ENCODE peak calls at places on chromosome 11, in six cellular contexts. G is hypothalamus, Q is ACHN, I is T47D, X is SW480, F is M059J. W is an unnamed sample.

GRCh38 chr11:1301220-1302000 is 8.0 kb downstream of the TOLLIP start:
- DNase-seq in Q (no peak), F (no peak), I (no peak), G (no peak), X (no peak), W (no peak)

GRCh38 chr11:9386086-9386485 is 1.6 kb downstream of the IPO7 start:
- DNase-seq in X (no peak), Q (no peak), I (no peak), F (no peak), G (no peak), W (no peak)

GRCh38 chr11:62607729-62608128 is 4.8 kb downstream of the EML3 start:
- DNase-seq in G (no peak), Q (no peak), X (no peak), I (no peak), F (no peak), W (no peak)

GRCh38 chr11:6298605-6299004 is 21.7 kb downstream of the CAVIN3 start:
- DNase-seq in X (peak; percentile 62), F (peak; percentile 55), Q (peak; percentile 68), I (peak; percentile 62), G (no peak), W (no peak)

GRCh38 chr11:72720806-72721205 is 31.4 kb downstream of the ARAP1 start:
- DNase-seq in I (no peak), G (no peak), Q (no peak), F (no peak), X (no peak), W (no peak)

GRCh38 chr11:99548264-99548663 is 527.5 kb downstream of the CNTN5 start:
- DNase-seq in I (peak; percentile 26), Q (no peak), X (no peak), G (no peak), F (peak; percentile 69), W (no peak)

GRCh38 chr11:112418438-112418837 is 157.8 kb upstream of the PLET1 start:
- DNase-seq in F (no peak), Q (no peak), G (no peak), I (no peak), X (no peak), W (no peak)

GRCh38 chr11:73350908-73351636 is 25.1 kb upstream of the RELT start:
- DNase-seq in F (peak; percentile 58), Q (peak; percentile 47), X (peak; percentile 63), G (peak; percentile 14), I (peak; percentile 71), W (no peak)

GRCh38 chr11:62472063-62472884 is 53.4 kb downstream of the SCGB1A1 start:
- DNase-seq in X (peak; percentile 73), F (peak; percentile 89), I (no peak), Q (peak; percentile 56), G (no peak), W (no peak)

GRCh38 chr11:116881153-116881552 is 43.7 kb upstream of the APOA1 start:
- DNase-seq in G (no peak), X (no peak), Q (no peak), F (no peak), I (no peak), W (no peak)

GRCh38 chr11:117180661-117181585 is 2.4 kb downstream of the SIDT2 start:
- DNase-seq in X (peak; percentile 35), Q (peak; percentile 77), I (peak; percentile 92), F (no peak), G (peak; percentile 35), W (peak; percentile 65)